ENCODE peak calls at places on chromosome 14, in six cellular contexts. One of them, this sample, is unnamed.

GRCh38 chr14:32510815-32511214 is 181.7 kb downstream of the AKAP6 start:
- DNase-seq in gastrocnemius medialis: no peak
- DNase-seq in tibial nerve: no peak
- DNase-seq in fibroblast of lung: no peak
- DNase-seq in H9: no peak
- DNase-seq in aorta: no peak
- DNase-seq in this sample: no peak

GRCh38 chr14:20515846-20516245 is 10.5 kb downstream of the RNASE10 start:
- DNase-seq in H9: no peak
- DNase-seq in aorta: no peak
- DNase-seq in tibial nerve: no peak
- DNase-seq in gastrocnemius medialis: no peak
- DNase-seq in fibroblast of lung: no peak
- DNase-seq in this sample: no peak

GRCh38 chr14:66165337-66165736 is 320.8 kb upstream of the CCDC196 start:
- DNase-seq in aorta: no peak
- DNase-seq in tibial nerve: no peak
- DNase-seq in gastrocnemius medialis: no peak
- DNase-seq in fibroblast of lung: no peak
- DNase-seq in H9: no peak
- DNase-seq in this sample: no peak

GRCh38 chr14:89056394-89056793 is 231.9 kb downstream of the TTC8 start:
- DNase-seq in aorta: no peak
- DNase-seq in gastrocnemius medialis: no peak
- DNase-seq in tibial nerve: no peak
- DNase-seq in fibroblast of lung: no peak
- DNase-seq in H9: no peak
- DNase-seq in this sample: no peak

GRCh38 chr14:75084513-75084912 is 15.1 kb downstream of the ZC2HC1C start:
- DNase-seq in tibial nerve: no peak
- DNase-seq in gastrocnemius medialis: no peak
- DNase-seq in aorta: no peak
- DNase-seq in fibroblast of lung: no peak
- DNase-seq in H9: no peak
- DNase-seq in this sample: no peak

GRCh38 chr14:72559227-72559626 is 334.7 kb downstream of the DPF3 start:
- DNase-seq in tibial nerve: no peak
- DNase-seq in gastrocnemius medialis: no peak
- DNase-seq in H9: no peak
- DNase-seq in aorta: no peak
- DNase-seq in fibroblast of lung: peak
- DNase-seq in this sample: no peak

GRCh38 chr14:97164014-97164413 is 366.8 kb downstream of the VRK1 start:
- DNase-seq in gastrocnemius medialis: no peak
- DNase-seq in aorta: no peak
- DNase-seq in fibroblast of lung: no peak
- DNase-seq in tibial nerve: no peak
- DNase-seq in H9: no peak
- DNase-seq in this sample: no peak

GRCh38 chr14:20998674-20999366 is at the start of gene SLC39A2:
- DNase-seq in gastrocnemius medialis: peak
- DNase-seq in aorta: no peak
- DNase-seq in tibial nerve: no peak
- DNase-seq in fibroblast of lung: peak
- DNase-seq in H9: peak
- DNase-seq in this sample: peak

GRCh38 chr14:59243174-59243573 is 54.7 kb downstream of the DAAM1 start:
- DNase-seq in H9: no peak
- DNase-seq in gastrocnemius medialis: no peak
- DNase-seq in aorta: no peak
- DNase-seq in fibroblast of lung: no peak
- DNase-seq in tibial nerve: no peak
- DNase-seq in this sample: no peak

GRCh38 chr14:89910706-89911017 is 43.9 kb downstream of the EFCAB11 start:
- DNase-seq in fibroblast of lung: no peak
- DNase-seq in H9: no peak
- DNase-seq in gastrocnemius medialis: no peak
- DNase-seq in aorta: no peak
- DNase-seq in tibial nerve: no peak
- DNase-seq in this sample: no peak

GRCh38 chr14:85565862-85566296 is 35.9 kb downstream of the FLRT2 start:
- DNase-seq in aorta: no peak
- DNase-seq in gastrocnemius medialis: no peak
- DNase-seq in tibial nerve: no peak
- DNase-seq in H9: no peak
- DNase-seq in fibroblast of lung: peak
- DNase-seq in this sample: no peak

GRCh38 chr14:65413739-65414045 is 1.2 kb downstream of the FUT8 start:
- DNase-seq in tibial nerve: peak
- DNase-seq in gastrocnemius medialis: no peak
- DNase-seq in fibroblast of lung: peak
- DNase-seq in H9: no peak
- DNase-seq in aorta: no peak
- DNase-seq in this sample: no peak

GRCh38 chr14:50335389-50335788 is 23.3 kb downstream of the DMAC2L start:
- DNase-seq in H9: peak
- DNase-seq in fibroblast of lung: peak
- DNase-seq in gastrocnemius medialis: peak
- DNase-seq in aorta: no peak
- DNase-seq in tibial nerve: peak
- DNase-seq in this sample: peak

GRCh38 chr14:97177016-97177415 is 379.8 kb downstream of the VRK1 start:
- DNase-seq in gastrocnemius medialis: no peak
- DNase-seq in H9: peak
- DNase-seq in tibial nerve: no peak
- DNase-seq in aorta: no peak
- DNase-seq in fibroblast of lung: no peak
- DNase-seq in this sample: no peak

GRCh38 chr14:96797943-96798349 is 764 bp downstream of the VRK1 start:
- DNase-seq in gastrocnemius medialis: no peak
- DNase-seq in tibial nerve: no peak
- DNase-seq in fibroblast of lung: no peak
- DNase-seq in aorta: no peak
- DNase-seq in H9: no peak
- DNase-seq in this sample: no peak

GRCh38 chr14:59161571-59162175 is 26.8 kb upstream of the DAAM1 start:
- DNase-seq in fibroblast of lung: peak
- DNase-seq in H9: no peak
- DNase-seq in gastrocnemius medialis: no peak
- DNase-seq in tibial nerve: no peak
- DNase-seq in aorta: no peak
- DNase-seq in this sample: peak

GRCh38 chr14:30034049-30034635 is 106.5 kb upstream of the PRKD1 start:
- DNase-seq in tibial nerve: no peak
- DNase-seq in aorta: no peak
- DNase-seq in H9: peak
- DNase-seq in fibroblast of lung: peak
- DNase-seq in gastrocnemius medialis: no peak
- DNase-seq in this sample: no peak

GRCh38 chr14:71289536-71289935 is 382.3 kb downstream of the PCNX1 start:
- DNase-seq in fibroblast of lung: no peak
- DNase-seq in tibial nerve: no peak
- DNase-seq in H9: no peak
- DNase-seq in aorta: no peak
- DNase-seq in gastrocnemius medialis: no peak
- DNase-seq in this sample: no peak

GRCh38 chr14:36556811-36557433 is 25.5 kb downstream of the NKX2-8 start:
- DNase-seq in fibroblast of lung: peak
- DNase-seq in gastrocnemius medialis: no peak
- DNase-seq in H9: no peak
- DNase-seq in aorta: no peak
- DNase-seq in tibial nerve: peak
- DNase-seq in this sample: no peak

GRCh38 chr14:105532111-105532623 is 5.8 kb downstream of the TMEM121 start:
- DNase-seq in H9: no peak
- DNase-seq in fibroblast of lung: no peak
- DNase-seq in aorta: peak
- DNase-seq in gastrocnemius medialis: no peak
- DNase-seq in tibial nerve: no peak
- DNase-seq in this sample: peak

GRCh38 chr14:54627718-54628345 is 60.9 kb downstream of the SAMD4A start:
- DNase-seq in H9: no peak
- DNase-seq in aorta: no peak
- DNase-seq in gastrocnemius medialis: peak
- DNase-seq in fibroblast of lung: peak
- DNase-seq in tibial nerve: peak
- DNase-seq in this sample: peak

GRCh38 chr14:75295061-75295461 is 16.4 kb downstream of the FOS start:
- DNase-seq in H9: peak
- DNase-seq in aorta: peak
- DNase-seq in fibroblast of lung: peak
- DNase-seq in tibial nerve: peak
- DNase-seq in gastrocnemius medialis: peak
- DNase-seq in this sample: peak

GRCh38 chr14:85529803-85530574 is at the start of gene FLRT2:
- DNase-seq in fibroblast of lung: peak
- DNase-seq in aorta: peak
- DNase-seq in gastrocnemius medialis: peak
- DNase-seq in H9: peak
- DNase-seq in tibial nerve: peak
- DNase-seq in this sample: peak

GRCh38 chr14:97077253-97077653 is 280.1 kb downstream of the VRK1 start:
- DNase-seq in fibroblast of lung: no peak
- DNase-seq in aorta: no peak
- DNase-seq in gastrocnemius medialis: peak
- DNase-seq in H9: no peak
- DNase-seq in tibial nerve: peak
- DNase-seq in this sample: peak

GRCh38 chr14:89571502-89571901 is 154.5 kb upstream of the FOXN3 start:
- DNase-seq in gastrocnemius medialis: no peak
- DNase-seq in aorta: no peak
- DNase-seq in H9: no peak
- DNase-seq in tibial nerve: no peak
- DNase-seq in fibroblast of lung: peak
- DNase-seq in this sample: no peak

GRCh38 chr14:96225745-96226151 is 21.1 kb downstream of the BDKRB2 start:
- DNase-seq in gastrocnemius medialis: no peak
- DNase-seq in aorta: no peak
- DNase-seq in H9: peak
- DNase-seq in fibroblast of lung: peak
- DNase-seq in tibial nerve: no peak
- DNase-seq in this sample: no peak

GRCh38 chr14:40122978-40123648 is 690.9 kb upstream of the FBXO33 start:
- DNase-seq in fibroblast of lung: no peak
- DNase-seq in tibial nerve: no peak
- DNase-seq in H9: no peak
- DNase-seq in aorta: no peak
- DNase-seq in gastrocnemius medialis: no peak
- DNase-seq in this sample: no peak

GRCh38 chr14:98840511-98840910 is 431.5 kb downstream of the BCL11B start:
- DNase-seq in gastrocnemius medialis: no peak
- DNase-seq in fibroblast of lung: no peak
- DNase-seq in tibial nerve: no peak
- DNase-seq in H9: no peak
- DNase-seq in aorta: no peak
- DNase-seq in this sample: no peak
- H3K27ac ChIP-seq in gastrocnemius medialis: no peak
- H3K27ac ChIP-seq in fibroblast of lung: no peak
- H3K27ac ChIP-seq in tibial nerve: no peak
- H3K27ac ChIP-seq in H9: no peak
- H3K27ac ChIP-seq in aorta: no peak
- H3K27ac ChIP-seq in this sample: no peak

GRCh38 chr14:102498005-102498677 is 11.4 kb downstream of the ANKRD9 start:
- DNase-seq in gastrocnemius medialis: peak
- DNase-seq in aorta: no peak
- DNase-seq in fibroblast of lung: no peak
- DNase-seq in H9: peak
- DNase-seq in tibial nerve: no peak
- DNase-seq in this sample: no peak
- H3K27ac ChIP-seq in gastrocnemius medialis: peak
- H3K27ac ChIP-seq in aorta: no peak
- H3K27ac ChIP-seq in fibroblast of lung: no peak
- H3K27ac ChIP-seq in H9: no peak
- H3K27ac ChIP-seq in tibial nerve: no peak
- H3K27ac ChIP-seq in this sample: no peak

DNA sequence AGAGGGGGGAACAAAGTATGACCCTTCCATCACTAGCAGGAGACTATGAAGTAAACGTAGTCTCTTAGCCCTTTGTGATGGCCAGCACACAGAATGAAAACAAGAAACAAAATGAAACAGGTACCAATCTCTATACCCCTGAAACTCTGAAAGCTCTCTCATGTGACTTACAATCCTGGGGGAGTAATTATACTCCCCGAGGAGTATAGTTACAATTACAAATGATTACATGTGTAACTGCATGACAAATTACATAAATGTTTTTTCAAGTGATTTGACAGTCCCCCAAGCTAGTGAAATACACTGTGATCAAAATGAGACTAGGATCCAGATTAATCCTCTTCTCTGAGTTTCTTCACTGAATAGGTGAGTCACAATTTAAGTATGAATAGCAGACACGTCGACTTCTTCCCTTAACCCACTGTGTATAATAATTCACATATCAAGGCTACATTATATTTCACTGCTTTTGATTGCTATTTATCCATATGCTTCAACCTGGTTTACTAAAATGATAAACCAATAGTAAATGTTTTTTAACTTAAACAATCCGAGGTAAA is 74.0 kb downstream of the SPTSSA start:
- DNase-seq in gastrocnemius medialis: no peak
- DNase-seq in H9: no peak
- DNase-seq in fibroblast of lung: no peak
- DNase-seq in tibial nerve: no peak
- DNase-seq in aorta: no peak
- DNase-seq in this sample: no peak
- H3K27ac ChIP-seq in gastrocnemius medialis: no peak
- H3K27ac ChIP-seq in H9: no peak
- H3K27ac ChIP-seq in fibroblast of lung: no peak
- H3K27ac ChIP-seq in tibial nerve: no peak
- H3K27ac ChIP-seq in aorta: no peak
- H3K27ac ChIP-seq in this sample: no peak

DNA sequence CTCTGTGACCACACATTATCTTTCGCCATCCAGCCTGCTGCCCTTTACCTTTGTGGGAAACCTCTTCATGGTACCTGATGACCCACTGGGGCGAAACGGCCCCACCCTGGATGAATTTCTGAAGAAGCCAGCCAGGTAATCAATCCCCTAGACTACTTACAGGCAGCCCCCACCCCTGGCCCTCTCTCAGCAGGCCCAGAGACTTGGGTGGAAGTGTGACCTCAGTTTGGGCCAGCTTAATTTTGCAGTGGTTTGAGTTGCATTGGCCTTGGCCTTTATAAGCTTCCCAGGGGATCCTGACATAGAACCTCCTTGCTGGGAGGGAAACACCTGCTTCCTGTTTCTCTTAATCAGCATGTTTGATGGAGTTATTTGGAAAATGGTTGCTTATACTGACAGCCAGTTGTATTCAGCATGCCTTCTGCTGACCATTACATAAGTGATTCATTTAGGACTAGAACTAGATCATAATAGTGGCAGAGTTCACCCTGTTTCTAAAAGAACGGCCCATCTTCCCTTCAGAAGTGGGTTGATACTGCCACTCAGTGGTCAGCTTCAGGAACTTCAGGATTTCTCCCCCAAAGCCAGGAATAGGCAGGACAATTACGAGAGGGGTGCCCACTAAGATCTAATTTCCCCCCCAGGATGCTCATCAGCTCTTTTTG is 6.1 kb downstream of the SDR39U1 start:
- DNase-seq in fibroblast of lung: peak
- DNase-seq in H9: no peak
- DNase-seq in gastrocnemius medialis: no peak
- DNase-seq in tibial nerve: peak
- DNase-seq in aorta: no peak
- DNase-seq in this sample: no peak
- H3K27ac ChIP-seq in fibroblast of lung: no peak
- H3K27ac ChIP-seq in H9: no peak
- H3K27ac ChIP-seq in gastrocnemius medialis: peak
- H3K27ac ChIP-seq in tibial nerve: peak
- H3K27ac ChIP-seq in aorta: no peak
- H3K27ac ChIP-seq in this sample: peak

GRCh38 chr14:103408491-103409155 is 23.4 kb downstream of the MARK3 start:
- DNase-seq in tibial nerve: no peak
- DNase-seq in aorta: no peak
- DNase-seq in gastrocnemius medialis: no peak
- DNase-seq in fibroblast of lung: no peak
- DNase-seq in H9: no peak
- DNase-seq in this sample: peak
- H3K27ac ChIP-seq in tibial nerve: no peak
- H3K27ac ChIP-seq in aorta: no peak
- H3K27ac ChIP-seq in gastrocnemius medialis: peak
- H3K27ac ChIP-seq in fibroblast of lung: no peak
- H3K27ac ChIP-seq in H9: no peak
- H3K27ac ChIP-seq in this sample: peak

This sample was measured in right cardiac atrium.